ENCODE peak calls at places on chromosomes 5 and 9, in eight cellular contexts. U is stimulated activated effector memory CD8-positive, alpha-beta T cell treated with anti-CD3 and anti-CD28 coated beads, Interleukin-12 subunit alpha, Interleukin-12 subunit beta, amount 100 ng/mL, for 72 hours; S is NCI-H2081; Q is GM12878; N is NAMALWA; M is Daoy; Y is epithelial cell of proximal tubule; C is activated CD8-positive, alpha-beta memory T cell treated with anti-CD3 and anti-CD28 coated beads for 4 hours. T is an unnamed sample.

GRCh38 chr9:70563437-70564204 is 149.2 kb upstream of the KLF9 start:
- DNase-seq in U (peak; percentile 9), Y (peak; percentile 27), Q (peak; percentile 83), M (peak; percentile 39), S (no peak), N (peak; percentile 28), C (peak; percentile 8), T (no peak)

GRCh38 chr5:172800088-172800551 is 29.1 kb upstream of the DUSP1 start:
- DNase-seq in N (no peak), Y (peak; percentile 66), Q (no peak), U (no peak), S (no peak), C (no peak), M (peak; percentile 74), T (peak; percentile 64)

GRCh38 chr5:140131967-140132409 is 6.3 kb downstream of the IGIP start:
- DNase-seq in N (no peak), M (peak; percentile 92), C (no peak), Y (peak; percentile 74), S (no peak), U (no peak), Q (no peak), T (peak; percentile 85)

GRCh38 chr9:137631608-137632431 is 13.0 kb downstream of the EHMT1 start:
- DNase-seq in Y (no peak), Q (no peak), M (no peak), S (no peak), C (no peak), N (no peak), U (no peak), T (no peak)

GRCh38 chr9:117782931-117783788 is 79.0 kb downstream of the TLR4 start:
- DNase-seq in Q (peak; percentile 31), C (peak; percentile 27), M (no peak), S (peak; percentile 84), Y (peak; percentile 71), U (peak; percentile 11), N (peak; percentile 71), T (peak; percentile 64)

GRCh38 chr9:134185536-134186011 is 21.2 kb upstream of the RNU6ATAC start:
- DNase-seq in N (peak; percentile 79), C (no peak), M (peak; percentile 51), Q (no peak), S (no peak), Y (no peak), U (no peak), T (no peak)

GRCh38 chr9:134224130-134224826 is 59.9 kb upstream of the RNU6ATAC start:
- DNase-seq in N (no peak), M (no peak), Q (no peak), C (no peak), S (no peak), Y (no peak), U (no peak), T (no peak)

GRCh38 chr9:122991370-122991830 is 42.1 kb upstream of the GPR21 start:
- DNase-seq in N (peak; percentile 70), Q (peak; percentile 23), M (peak; percentile 88), C (peak; percentile 24), S (peak; percentile 21), U (no peak), Y (peak; percentile 73), T (peak; percentile 85)

GRCh38 chr5:63128018-63128417 is 549.4 kb downstream of the LRRC70 start:
- DNase-seq in S (peak; percentile 9), U (no peak), N (no peak), M (no peak), Y (peak; percentile 39), C (no peak), Q (no peak), T (peak; percentile 3)

GRCh38 chr9:8760000-8760767 is 960.6 kb upstream of the DMAC1 start:
- DNase-seq in N (no peak), S (no peak), C (no peak), U (no peak), Y (no peak), M (no peak), Q (no peak), T (no peak)

GRCh38 chr5:142364251-142365145 is 39.7 kb upstream of the SPRY4 start:
- DNase-seq in C (no peak), N (no peak), Q (no peak), Y (no peak), M (no peak), U (no peak), S (peak; percentile 38), T (no peak)

GRCh38 chr9:134322781-134323241 is 3.4 kb upstream of the RXRA start:
- DNase-seq in M (no peak), C (no peak), S (no peak), N (no peak), U (no peak), Q (no peak), Y (no peak), T (no peak)

GRCh38 chr5:81121836-81122235 is 111.3 kb upstream of the CKMT2 start:
- DNase-seq in C (no peak), U (no peak), Q (no peak), Y (no peak), S (peak; percentile 1), M (no peak), N (no peak), T (no peak)

GRCh38 chr5:127564002-127564769 is 46.7 kb downstream of the PRRC1 start:
- DNase-seq in U (peak; percentile 11), C (no peak), S (peak; percentile 44), N (peak; percentile 83), Y (no peak), M (peak; percentile 70), Q (no peak), T (peak; percentile 60)

GRCh38 chr9:89345476-89345875 is 27.2 kb downstream of the SECISBP2 start:
- DNase-seq in S (no peak), Q (no peak), Y (no peak), C (no peak), N (no peak), M (no peak), U (no peak), T (no peak)

GRCh38 chr5:163478126-163478981 is 17.9 kb downstream of the HMMR start:
- DNase-seq in C (no peak), Q (no peak), N (no peak), Y (peak; percentile 10), S (no peak), M (peak; percentile 11), U (no peak), T (no peak)

GRCh38 chr5:55507574-55507973 is 27.2 kb downstream of the PLPP1 start:
- DNase-seq in S (no peak), Q (no peak), C (no peak), N (no peak), M (no peak), Y (no peak), U (no peak), T (no peak)

GRCh38 chr9:129939426-129939825 is 103.6 kb downstream of the FNBP1 start:
- DNase-seq in S (no peak), N (no peak), M (no peak), Y (no peak), C (no peak), Q (no peak), U (no peak), T (no peak)